ENCODE peak calls at places on chromosome 1, in seven cellular contexts. N is psoas muscle; O is posterior cingulate gyrus; T is AG04450; Y is activated CD8-positive, alpha-beta memory T cell treated with anti-CD3 and anti-CD28 coated beads, Interleukin-2, amount 10 ng/mL, durations not matched to agents 7 days and 5 days; Q is T-helper 1 cell; X is activated CD4-positive, CD25-positive, alpha-beta regulatory T cell treated with anti-CD3 and anti-CD28 coated beads, Interleukin-2, amount 50 U/mL, for 16 hours. U is an unnamed sample.

GRCh38 chr1:115412733-115413132 is 74.7 kb upstream of the NGF start:
- DNase-seq in X (no peak), O (no peak), N (no peak), Y (no peak), Q (no peak), T (no peak), U (no peak)

GRCh38 chr1:158417586-158417985 is 8.5 kb downstream of the OR10K2 start:
- DNase-seq in X (no peak), T (no peak), N (no peak), Y (no peak), Q (no peak), O (no peak), U (no peak)

GRCh38 chr1:184933944-184934343 is 40.4 kb downstream of the NIBAN1 start:
- DNase-seq in T (no peak), Q (no peak), X (no peak), N (no peak), O (no peak), Y (no peak), U (no peak)

GRCh38 chr1:206587904-206588303 is 24.4 kb downstream of the EIF2D start:
- DNase-seq in T (no peak), Y (no peak), X (no peak), Q (no peak), N (no peak), O (no peak), U (no peak)

GRCh38 chr1:183456826-183457225 is 15.5 kb upstream of the SMG7 start:
- DNase-seq in Q (no peak), X (no peak), O (no peak), T (no peak), N (no peak), Y (no peak), U (no peak)

GRCh38 chr1:22969224-22969829 is 3.3 kb downstream of the LACTBL1 start:
- DNase-seq in Q (no peak), X (no peak), O (no peak), Y (no peak), T (peak), N (no peak), U (no peak)

GRCh38 chr1:94998128-94998527 is 71.2 kb upstream of the CNN3 start:
- DNase-seq in N (no peak), X (no peak), O (no peak), Q (no peak), Y (no peak), T (no peak), U (no peak)

GRCh38 chr1:235999259-235999925 is 65.5 kb downstream of the NID1 start:
- DNase-seq in X (peak), Y (peak), Q (peak), O (no peak), T (peak), N (no peak), U (peak)

GRCh38 chr1:57235782-57236181 is 188.1 kb downstream of the DAB1 start:
- DNase-seq in O (no peak), T (no peak), Y (no peak), X (no peak), N (no peak), Q (no peak), U (no peak)

GRCh38 chr1:231419738-231420298 is 2.3 kb downstream of the EGLN1 start:
- DNase-seq in X (no peak), N (no peak), O (no peak), Q (no peak), T (no peak), Y (no peak), U (no peak)